ENCODE peak calls at places on chromosomes 3 and 15, in five cellular contexts. K is HTR-8/SVneo, Z is HT-29, S is NCI-H1092 treated with DMSO at 0.1 percent for 48 hours, L is pons. M is an unnamed sample.

GRCh38 chr3:97821413-97821809 is 400 bp upstream of the CRYBG3 start:
- DNase-seq in S (no peak), L (no peak), K (peak), Z (no peak), M (no peak)

GRCh38 chr15:77002954-77003912 is 8.3 kb downstream of the PSTPIP1 start:
- DNase-seq in Z (no peak), L (peak), K (no peak), S (no peak), M (no peak)

GRCh38 chr3:194602580-194603300 is 30.5 kb downstream of the TMEM44 start:
- DNase-seq in Z (no peak), S (no peak), K (no peak), L (no peak), M (no peak)

GRCh38 chr3:181847276-181847675 is 135.6 kb downstream of the SOX2 start:
- DNase-seq in S (no peak), L (no peak), Z (no peak), K (no peak), M (no peak)

GRCh38 chr15:87672309-87672897 is 584.1 kb downstream of the NTRK3 start:
- DNase-seq in Z (peak), L (peak), S (peak), K (peak), M (peak)

GRCh38 chr15:101115887-101116680 is 135.8 kb downstream of the CHSY1 start:
- DNase-seq in K (no peak), S (no peak), Z (no peak), L (peak), M (no peak)

GRCh38 chr3:69212411-69213160 is 90.2 kb upstream of the LMOD3 start:
- DNase-seq in L (no peak), S (no peak), K (peak), Z (peak), M (peak)

GRCh38 chr15:48795901-48796300 is 15.0 kb downstream of the CEP152 start:
- DNase-seq in Z (no peak), L (no peak), K (no peak), S (no peak), M (no peak)

GRCh38 chr3:13219902-13220296 is 146.7 kb upstream of the IQSEC1 start:
- DNase-seq in S (no peak), L (no peak), Z (no peak), K (no peak), M (no peak)

GRCh38 chr15:90184119-90184785 is 16.9 kb upstream of the SEMA4B start:
- DNase-seq in K (no peak), L (peak), S (peak), Z (peak), M (peak)

GRCh38 chr15:55627730-55628368 is 39.7 kb upstream of the PYGO1 start:
- DNase-seq in S (no peak), K (peak), L (no peak), Z (peak), M (peak)

GRCh38 chr3:108791473-108791872 is 31.1 kb upstream of the TRAT1 start:
- DNase-seq in K (no peak), L (no peak), Z (no peak), S (no peak), M (no peak)

GRCh38 chr3:58604031-58604430 is 26.8 kb upstream of the FAM107A start:
- DNase-seq in Z (no peak), S (no peak), K (no peak), L (no peak), M (no peak)

GRCh38 chr3:38297947-38298711 is 16.0 kb downstream of the SLC22A14 start:
- DNase-seq in Z (peak), L (peak), K (no peak), S (no peak), M (peak)

GRCh38 chr3:113238503-113238902 is 27.1 kb downstream of the BOC start:
- DNase-seq in L (no peak), K (no peak), S (no peak), Z (no peak), M (no peak)

GRCh38 chr3:133958071-133958806 is 62.6 kb upstream of the RAB6B start:
- DNase-seq in K (no peak), S (no peak), Z (no peak), L (no peak), M (no peak)

GRCh38 chr15:27121672-27122071 is 150.7 kb downstream of the GABRG3 start:
- DNase-seq in L (no peak), S (no peak), K (no peak), Z (no peak), M (no peak)

GRCh38 chr3:149442845-149443544 is 31.5 kb upstream of the TM4SF4 start:
- DNase-seq in L (no peak), Z (peak), K (no peak), S (no peak), M (no peak)

GRCh38 chr3:33989229-33989628 is 190.8 kb downstream of the PDCD6IP start:
- DNase-seq in S (no peak), K (no peak), Z (no peak), L (no peak), M (no peak)

GRCh38 chr3:156628836-156629618 is 45.4 kb upstream of the TIPARP start:
- DNase-seq in Z (peak), S (no peak), K (no peak), L (no peak), M (no peak)

GRCh38 chr3:95442766-95443165 is 1371.6 kb upstream of the EPHA6 start:
- DNase-seq in K (no peak), L (no peak), S (no peak), Z (peak), M (no peak)

GRCh38 chr3:134460965-134461364 is 24.8 kb downstream of the ANAPC13 start:
- DNase-seq in Z (no peak), K (no peak), L (no peak), S (no peak), M (no peak)

GRCh38 chr3:121072128-121072527 is 164.1 kb downstream of the STXBP5L start:
- DNase-seq in Z (no peak), S (peak), L (no peak), K (no peak), M (no peak)

GRCh38 chr3:10964537-10965167 is 27.9 kb upstream of the SLC6A1 start:
- DNase-seq in Z (peak), L (no peak), K (peak), S (no peak), M (peak)

GRCh38 chr3:99248913-99249312 is 347.4 kb upstream of the DCBLD2 start:
- DNase-seq in Z (no peak), K (no peak), L (no peak), S (no peak), M (no peak)

GRCh38 chr3:184380627-184381260 is 890 bp downstream of the CHRD start:
- DNase-seq in S (no peak), L (no peak), Z (no peak), K (no peak), M (no peak)

GRCh38 chr3:112086857-112087524 is 802 bp downstream of the C3orf52 start:
- DNase-seq in L (no peak), K (no peak), S (no peak), Z (peak), M (no peak)

M was measured in SK-MEL-5.